ENCODE peak calls at places on chromosomes 4 and X, in six cellular contexts. I is Peyer's patch, C is neural progenitor cell, T is body of pancreas, G is Karpas-422, B is astrocyte. Y is an unnamed sample. For H3K27me3, the result is how much of the 10 kb centered on the place peaks cover.

GRCh38 chrX:42567268-42567667 is 210.7 kb downstream of the PPP1R2C start:
- DNase-seq in T (no peak), I (no peak), B (peak), C (no peak), G (no peak), Y (no peak)

GRCh38 chrX:30935985-30936384 is 46.9 kb upstream of the TAB3 start:
- DNase-seq in G (no peak), I (no peak), T (peak), B (no peak), C (peak), Y (peak)

GRCh38 chr4:10047967-10048366 is 26.7 kb upstream of the SLC2A9 start:
- DNase-seq in G (no peak), I (no peak), B (no peak), C (no peak), T (no peak), Y (no peak)

GRCh38 chrX:9396930-9397329 is 67.9 kb upstream of the TBL1X start:
- DNase-seq in B (peak), C (no peak), T (no peak), G (no peak), I (no peak), Y (no peak)

GRCh38 chr4:169283114-169283509 is 12.4 kb upstream of the SH3RF1 start:
- DNase-seq in T (no peak), C (no peak), B (peak), I (no peak), G (no peak), Y (no peak)

GRCh38 chrX:38660395-38661179 is 99.2 kb downstream of the TSPAN7 start:
- DNase-seq in G (no peak), T (peak), C (no peak), B (no peak), I (no peak), Y (no peak)

GRCh38 chr4:180925800-180926199 is 1317.4 kb upstream of the TENM3 start:
- DNase-seq in B (peak), I (no peak), C (no peak), G (no peak), T (no peak), Y (no peak)

GRCh38 chr4:153154010-153154975 is 50.0 kb upstream of the TRIM2 start:
- DNase-seq in C (no peak), B (peak), T (no peak), I (no peak), G (peak), Y (no peak)

GRCh38 chr4:155639674-155640529 is 26.7 kb upstream of the GUCY1A1 start:
- DNase-seq in G (peak), I (no peak), C (no peak), B (peak), T (no peak), Y (no peak)

GRCh38 chrX:65866146-65866545 is 173.7 kb downstream of the VSIG4 start:
- DNase-seq in B (no peak), I (no peak), T (no peak), C (no peak), G (no peak), Y (no peak)

GRCh38 chr4:40843696-40844095 is 93.9 kb downstream of the NSUN7 start:
- DNase-seq in I (no peak), B (no peak), C (peak), T (no peak), G (peak), Y (no peak)

GRCh38 chrX:123084797-123085196 is 99.3 kb upstream of the GRIA3 start:
- DNase-seq in G (no peak), B (peak), I (no peak), C (no peak), T (no peak), Y (no peak)

DNA sequence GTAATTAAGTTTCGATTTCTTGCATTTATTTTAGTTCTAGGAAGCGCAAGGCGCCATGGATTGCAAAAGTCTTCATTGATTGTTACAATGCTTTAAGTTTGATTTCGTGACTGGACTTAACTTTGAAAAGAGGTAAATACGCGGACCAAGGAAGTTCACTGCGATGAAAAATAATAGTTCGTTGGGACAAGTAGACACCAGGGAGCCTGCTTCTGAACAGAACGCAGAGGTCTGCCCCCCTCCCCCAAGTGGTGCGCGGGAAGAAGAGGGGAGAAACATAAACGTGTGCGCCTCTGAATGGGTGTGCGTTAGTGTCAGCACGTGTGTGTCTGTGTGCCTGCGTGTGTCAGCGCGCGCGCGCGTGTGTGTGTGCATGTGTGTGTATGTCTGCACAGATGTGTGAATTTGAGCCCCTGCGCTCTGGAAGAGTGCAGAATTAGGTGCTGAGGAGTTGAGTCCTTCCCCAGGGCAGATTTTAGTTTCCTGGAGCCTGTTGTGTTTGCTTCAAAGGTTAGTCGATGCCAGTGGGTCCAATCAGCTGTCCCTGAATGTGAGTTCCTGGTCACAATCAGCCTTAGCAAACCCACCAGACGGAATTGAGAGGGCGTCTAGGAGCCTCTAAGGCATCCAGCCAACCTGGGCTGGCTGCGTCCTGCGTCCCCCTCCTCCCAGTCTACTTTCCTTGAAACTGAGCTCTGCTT is 5.8 kb upstream of the POU4F2 start:
- DNase-seq in I (no peak), B (no peak), C (no peak), T (no peak), G (no peak), Y (no peak)
- H3K27me3 ChIP-seq in I (under half), B (half or more), C (half or more), T (under half), G (under half), Y (under half)

DNA sequence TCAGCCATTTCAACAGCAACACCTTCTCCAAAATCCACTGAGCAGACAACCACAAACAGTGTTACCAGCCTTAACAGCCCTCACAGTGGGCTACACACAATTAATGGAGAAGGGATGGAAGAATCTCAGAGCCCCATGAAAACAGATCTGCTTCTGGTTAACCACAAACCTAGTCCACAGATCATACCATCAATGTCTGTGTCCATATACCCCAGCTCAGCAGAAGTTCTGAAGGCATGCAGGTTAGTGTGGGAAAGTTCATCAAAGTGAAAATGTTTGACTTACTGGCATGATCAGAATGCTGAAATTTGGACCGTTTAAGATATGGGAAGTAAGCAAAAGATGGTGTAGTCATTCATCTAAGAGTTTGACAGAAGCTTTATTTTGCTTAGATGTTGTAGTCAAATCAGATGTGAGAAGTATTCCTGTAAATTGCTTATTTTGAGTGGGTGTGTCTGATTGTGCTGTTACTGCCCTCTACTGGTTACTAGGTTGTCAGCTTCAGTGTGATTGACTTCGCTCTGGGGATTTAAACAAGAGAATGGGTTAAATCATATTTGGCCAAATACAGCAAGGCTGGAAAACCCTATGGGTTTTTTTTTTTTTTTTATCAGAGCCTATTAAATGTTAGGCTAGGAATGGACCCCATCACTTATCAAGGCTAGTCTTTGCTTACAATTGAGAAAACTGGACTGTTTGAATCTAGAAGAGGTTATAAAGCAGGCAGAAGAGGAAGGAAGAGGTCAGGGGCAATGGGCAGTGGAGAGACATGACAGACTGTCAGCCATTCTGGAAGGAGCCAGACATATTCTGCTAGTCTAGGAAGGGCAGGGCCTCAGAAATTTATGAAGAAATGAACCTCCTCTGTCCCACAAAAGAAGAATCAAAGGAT is 130.3 kb downstream of the DIPK2B start:
- DNase-seq in G (peak), I (no peak), T (no peak), C (peak), B (peak), Y (peak)
- H3K27ac ChIP-seq in G (no peak), I (no peak), T (no peak), C (no peak), B (no peak), Y (no peak)

GRCh38 chr4:15776871-15777648 is 1.1 kb upstream of the CD38 start:
- DNase-seq in B (no peak), G (peak), T (no peak), I (no peak), C (no peak), Y (no peak)
- H3K27me3 ChIP-seq in B (under half), G (under half), T (under half), I (under half), C (half or more), Y (under half)

DNA sequence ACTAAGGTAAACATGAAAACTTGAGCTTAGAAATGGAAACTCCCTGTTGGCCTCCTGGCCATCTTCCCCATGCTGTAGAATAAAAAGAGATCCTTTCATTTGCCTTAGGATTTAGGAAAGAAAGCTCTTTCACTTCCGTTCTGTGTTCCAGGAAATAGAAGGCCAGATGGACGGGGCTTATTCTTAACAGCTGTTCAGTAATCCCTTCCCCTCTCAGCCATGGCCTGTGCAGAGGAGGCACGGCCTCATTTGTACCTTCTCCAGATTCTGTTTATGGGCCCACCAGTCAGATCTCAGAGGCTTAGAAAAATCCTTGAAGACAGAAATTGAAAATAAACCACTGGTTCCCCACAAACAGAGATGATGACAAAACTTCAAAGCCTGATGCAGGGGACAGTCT is 189.0 kb downstream of the SOWAHB start:
- DNase-seq in C (peak), T (no peak), G (no peak), B (no peak), I (no peak), Y (peak)
- H3K27ac ChIP-seq in C (peak), T (no peak), G (no peak), B (no peak), I (peak), Y (peak)

Y was measured in WERI-Rb-1.